ENCODE peak calls at places on chromosomes 3 and 15, in four cellular contexts. W is neuronal stem cell, Y is GM23248, U is endodermal cell. B is an unnamed sample.

GRCh38 chr3:4337147-4337546 is 34.0 kb downstream of the SETMAR start:
- DNase-seq in W (no peak), U (no peak), Y (no peak), B (no peak)

GRCh38 chr3:184811999-184812844 is at the start of gene VPS8:
- DNase-seq in W (peak; percentile 88), U (peak; percentile 97), Y (peak; percentile 98), B (peak; percentile 96)

GRCh38 chr15:101056366-101057334 is 137.5 kb downstream of the LRRK1 start:
- DNase-seq in Y (no peak), U (peak; percentile 42), W (no peak), B (no peak)

GRCh38 chr15:97114900-97115763 is 784.6 kb downstream of the NR2F2 start:
- DNase-seq in W (no peak), Y (no peak), U (no peak), B (no peak)

GRCh38 chr15:27932600-27932999 is 166.5 kb downstream of the OCA2 start:
- DNase-seq in U (no peak), Y (no peak), W (no peak), B (no peak)

GRCh38 chr15:38536201-38536676 is 28.4 kb downstream of the RASGRP1 start:
- DNase-seq in U (no peak), Y (peak; percentile 96), W (no peak), B (no peak)

GRCh38 chr3:120524171-120524923 is 71.8 kb upstream of the NDUFB4 start:
- DNase-seq in Y (peak; percentile 66), U (no peak), W (no peak), B (no peak)

GRCh38 chr3:189664311-189664710 is 33.1 kb downstream of the TP63 start:
- DNase-seq in U (no peak), Y (peak; percentile 96), W (no peak), B (no peak)

GRCh38 chr15:35444557-35445204 is 101.3 kb downstream of the DPH6 start:
- DNase-seq in W (peak; percentile 47), Y (peak; percentile 67), U (no peak), B (no peak)

GRCh38 chr15:38398134-38398533 is 55.8 kb upstream of the FAM98B start:
- DNase-seq in W (no peak), Y (peak; percentile 94), U (no peak), B (no peak)

GRCh38 chr3:195083659-195084058 is 187.3 kb downstream of the XXYLT1 start:
- DNase-seq in W (no peak), Y (no peak), U (no peak), B (no peak)

GRCh38 chr3:46857485-46858341 is 5.5 kb downstream of the MYL3 start:
- DNase-seq in U (peak; percentile 40), W (no peak), Y (no peak), B (peak; percentile 14)

GRCh38 chr15:50907866-50908208 is 646 bp upstream of the AP4E1 start:
- DNase-seq in Y (peak; percentile 74), W (no peak), U (peak; percentile 80), B (peak; percentile 60)

GRCh38 chr3:9147896-9148267 is 101.6 kb downstream of the SRGAP3 start:
- DNase-seq in U (no peak), W (no peak), Y (no peak), B (no peak)

GRCh38 chr3:127953092-127953491 is 38.1 kb downstream of the KBTBD12 start:
- DNase-seq in W (no peak), U (no peak), Y (peak; percentile 69), B (no peak)

GRCh38 chr15:89054873-89055272 is 33.4 kb upstream of the ABHD2 start:
- DNase-seq in Y (no peak), U (no peak), W (no peak), B (no peak)

GRCh38 chr3:188205992-188206416 is 52.0 kb downstream of the LPP start:
- DNase-seq in Y (no peak), U (peak; percentile 84), W (no peak), B (no peak)

GRCh38 chr3:60573494-60573893 is 677.8 kb downstream of the FHIT start:
- DNase-seq in U (no peak), W (no peak), Y (peak; percentile 75), B (no peak)

GRCh38 chr15:100187677-100188076 is 154.1 kb downstream of the ADAMTS17 start:
- DNase-seq in Y (no peak), W (no peak), U (peak; percentile 27), B (no peak)

GRCh38 chr3:29171583-29171990 is 109.3 kb upstream of the RBMS3 start:
- DNase-seq in Y (no peak), W (no peak), U (no peak), B (no peak)

GRCh38 chr15:48617619-48618018 is 27.9 kb downstream of the FBN1 start:
- DNase-seq in W (no peak), U (no peak), Y (peak; percentile 75), B (no peak)

GRCh38 chr3:193040836-193041672 is 123.4 kb upstream of the MB21D2 start:
- DNase-seq in U (no peak), W (peak; percentile 11), Y (peak; percentile 61), B (no peak)

GRCh38 chr3:169147246-169148008 is 516.1 kb downstream of the MECOM start:
- DNase-seq in W (peak; percentile 80), Y (peak; percentile 84), U (peak; percentile 92), B (peak; percentile 44)

GRCh38 chr3:96966181-96966929 is 152.0 kb downstream of the EPHA6 start:
- DNase-seq in Y (peak; percentile 34), W (no peak), U (no peak), B (no peak)

GRCh38 chr15:40847225-40847961 is 3.5 kb downstream of the SPINT1 start:
- DNase-seq in Y (no peak), U (peak; percentile 79), W (no peak), B (peak; percentile 93)
- H3K4me3 ChIP-seq in Y (no peak overlapping the region), U (peak overlapping the region; percentile 80), W (no peak overlapping the region), B (peak overlapping the region; percentile 81)

DNA sequence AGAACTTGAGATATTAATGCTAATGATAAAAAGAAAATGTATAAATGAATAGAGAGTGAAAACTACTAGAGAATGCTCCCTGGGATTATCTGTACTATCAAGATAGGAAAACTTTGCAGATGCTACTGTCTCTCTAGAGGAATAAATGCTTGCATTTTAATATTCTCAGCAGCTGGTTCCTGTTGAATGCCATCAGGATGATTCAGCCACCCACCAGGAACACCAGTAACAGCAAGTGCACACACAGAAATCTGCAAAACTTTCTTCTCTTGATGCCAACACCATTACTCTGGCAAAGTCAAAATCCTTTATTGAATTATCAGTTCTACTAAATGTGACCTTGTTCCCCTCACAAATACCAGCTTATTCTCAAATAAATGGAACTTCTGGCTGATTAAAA is 148.4 kb downstream of the TIGIT start:
- DNase-seq in U (no peak), W (no peak), Y (peak; percentile 71), B (no peak)
- H3K4me3 ChIP-seq in U (no peak overlapping the region), W (no peak overlapping the region), Y (no peak overlapping the region), B (no peak overlapping the region)

GRCh38 chr15:52213206-52213605 is 22.0 kb upstream of the GNB5 start:
- DNase-seq in Y (no peak), U (no peak), W (no peak), B (no peak)
- H3K4me3 ChIP-seq in Y (no peak overlapping the region), U (no peak overlapping the region), W (no peak overlapping the region), B (no peak overlapping the region)

DNA sequence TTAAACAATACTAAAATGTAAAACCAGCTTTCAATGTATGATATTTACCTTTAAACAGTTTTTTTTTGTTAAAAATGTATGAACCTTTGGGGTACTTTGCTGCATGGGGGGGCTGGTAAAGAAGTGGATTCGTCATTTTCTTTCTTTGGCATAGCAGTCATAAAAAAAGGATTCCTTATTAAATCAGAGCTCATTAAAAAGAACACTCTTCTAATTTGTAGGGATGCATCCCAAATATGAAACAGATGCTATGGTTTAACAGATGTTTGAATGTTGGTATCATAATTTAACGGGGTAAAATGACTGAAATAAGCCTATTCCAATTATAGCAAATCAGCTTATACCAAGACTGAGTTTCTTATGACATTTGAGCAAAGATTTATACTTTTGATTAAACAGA is 234.4 kb downstream of the BBX start:
- DNase-seq in W (no peak), Y (no peak), U (no peak), B (no peak)
- H3K4me3 ChIP-seq in W (no peak overlapping the region), Y (no peak overlapping the region), U (no peak overlapping the region), B (no peak overlapping the region)

GRCh38 chr3:172882563-172882962 is 132.0 kb downstream of the ECT2 start:
- DNase-seq in Y (no peak), U (no peak), W (no peak), B (no peak)
- H3K4me3 ChIP-seq in Y (no peak overlapping the region), U (no peak overlapping the region), W (no peak overlapping the region), B (no peak overlapping the region)

GRCh38 chr3:182226995-182227394 is 515.3 kb downstream of the SOX2 start:
- DNase-seq in U (no peak), Y (no peak), W (no peak), B (no peak)
- H3K4me3 ChIP-seq in U (no peak overlapping the region), Y (no peak overlapping the region), W (no peak overlapping the region), B (no peak overlapping the region)

DNA sequence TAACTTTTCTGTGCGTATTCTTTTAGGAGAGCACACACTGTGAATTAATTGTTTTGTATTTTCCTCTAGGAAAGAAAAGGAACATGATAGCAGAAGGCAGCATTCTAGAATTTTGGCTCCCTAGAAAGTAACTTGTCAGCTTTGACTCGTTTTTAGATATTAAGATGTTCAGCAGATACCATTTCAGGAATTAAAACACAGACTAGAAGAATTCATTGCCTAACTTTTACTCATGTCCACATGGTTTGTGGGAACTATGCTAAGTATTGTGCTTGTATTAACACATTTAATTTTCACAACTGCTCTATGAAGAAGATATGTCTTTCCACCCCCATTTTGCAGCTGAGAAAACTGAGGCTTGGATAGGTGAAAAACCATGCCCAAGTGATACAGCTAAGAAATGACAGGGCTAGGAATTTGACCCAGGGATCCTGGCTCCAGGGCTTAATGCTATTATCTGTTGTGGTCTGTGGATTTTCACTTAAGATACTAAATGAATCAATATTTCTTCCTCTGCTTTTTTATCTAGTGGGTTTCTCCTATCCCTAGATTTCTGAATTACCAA is 128.8 kb downstream of the MITF start:
- DNase-seq in W (no peak), U (no peak), Y (peak; percentile 22), B (no peak)
- H3K4me3 ChIP-seq in W (no peak overlapping the region), U (no peak overlapping the region), Y (no peak overlapping the region), B (no peak overlapping the region)

DNA sequence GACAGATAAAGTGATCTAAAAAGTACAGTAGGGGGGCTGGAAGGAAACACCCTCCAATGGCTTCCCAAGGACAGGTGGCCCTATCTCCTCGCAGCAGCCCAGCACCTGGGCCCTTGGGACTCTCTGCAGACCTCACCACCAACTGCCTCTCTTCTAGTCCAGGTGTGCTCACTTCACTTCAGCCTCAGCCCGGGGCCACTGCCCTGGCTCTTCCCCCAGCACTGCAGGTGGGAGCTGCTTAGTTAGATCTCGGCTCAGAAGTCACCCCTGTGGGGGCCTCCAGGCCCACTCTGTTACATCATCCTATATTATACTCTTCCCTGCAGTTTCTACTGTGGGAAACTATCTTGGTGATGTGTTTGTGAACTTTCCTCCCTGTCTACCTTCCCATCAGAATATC is 2.0 kb downstream of the KLF15 start:
- DNase-seq in U (peak; percentile 63), W (no peak), Y (no peak), B (peak; percentile 33)
- H3K4me3 ChIP-seq in U (peak overlapping the region; percentile 82), W (peak overlapping the region; percentile 67), Y (no peak overlapping the region), B (peak overlapping the region; percentile 60)

B was measured in upper lobe of left lung.